ENCODE peak calls at places on chromosome 11, in eight cellular contexts. X is Peyer's patch, H is stomach, K is K562, F is suprapubic skin, E is H1, Q is testis, Z is H54. U is an unnamed sample.

GRCh38 chr11:33987975-33988580 is 63.5 kb upstream of the CAPRIN1 start:
- DNase-seq in F (peak), H (peak), Q (peak), K (peak), Z (peak), X (peak), E (peak), U (peak)

GRCh38 chr11:112310414-112310813 is 49.8 kb upstream of the PLET1 start:
- DNase-seq in H (no peak), Q (no peak), E (no peak), X (no peak), K (no peak), Z (no peak), F (no peak), U (no peak)

GRCh38 chr11:111733655-111734088 is 32.5 kb downstream of the PPP2R1B start:
- DNase-seq in Z (no peak), E (no peak), F (peak), K (no peak), X (no peak), Q (no peak), H (no peak), U (no peak)

GRCh38 chr11:33582636-33583325 is 117.8 kb downstream of the C11orf91 start:
- DNase-seq in Z (no peak), E (no peak), F (no peak), X (no peak), Q (no peak), K (no peak), H (no peak), U (no peak)

GRCh38 chr11:76664578-76665061 is 5.9 kb downstream of the LRRC32 start:
- DNase-seq in F (peak), H (no peak), X (peak), K (peak), Q (no peak), E (no peak), Z (no peak), U (peak)

GRCh38 chr11:68763926-68764657 is 12.8 kb upstream of the TESMIN start:
- DNase-seq in K (no peak), H (no peak), Z (no peak), X (no peak), Q (no peak), F (no peak), E (no peak), U (no peak)

GRCh38 chr11:74020537-74020936 is 11.7 kb upstream of the UCP3 start:
- DNase-seq in E (no peak), K (no peak), F (no peak), H (no peak), Q (no peak), X (no peak), Z (no peak), U (no peak)

GRCh38 chr11:15893080-15893492 is 463.3 kb downstream of the SOX6 start:
- DNase-seq in F (no peak), H (no peak), Z (no peak), Q (no peak), E (no peak), K (no peak), X (no peak), U (no peak)

GRCh38 chr11:62923634-62924411 is 2.7 kb upstream of the CHRM1 start:
- DNase-seq in Z (no peak), X (peak), H (no peak), E (peak), F (no peak), Q (no peak), K (no peak), U (peak)

GRCh38 chr11:47152953-47153950 is 23.4 kb downstream of the ARFGAP2 start:
- DNase-seq in Q (peak), E (peak), X (peak), F (peak), Z (peak), K (peak), H (peak), U (peak)

GRCh38 chr11:120013325-120014250 is 124.3 kb downstream of the TRIM29 start:
- DNase-seq in K (peak), Z (peak), Q (peak), H (peak), F (no peak), E (peak), X (peak), U (peak)

GRCh38 chr11:78070606-78071005 is 6.9 kb downstream of the THRSP start:
- DNase-seq in K (no peak), E (no peak), H (no peak), Z (no peak), Q (no peak), X (no peak), F (no peak), U (no peak)

GRCh38 chr11:108569896-108570295 is 23.7 kb downstream of the EXPH5 start:
- DNase-seq in E (no peak), K (no peak), Q (no peak), Z (no peak), F (no peak), H (no peak), X (no peak), U (no peak)

GRCh38 chr11:105738972-105739574 is 129.2 kb downstream of the GRIA4 start:
- DNase-seq in Q (no peak), K (no peak), H (no peak), F (no peak), E (no peak), X (no peak), Z (no peak), U (no peak)

GRCh38 chr11:44316388-44317240 is 6.7 kb upstream of the ALX4 start:
- DNase-seq in F (no peak), Z (no peak), E (peak), X (no peak), H (no peak), K (no peak), Q (no peak), U (no peak)

GRCh38 chr11:66265531-66266377 is 2.7 kb upstream of the RAB1B start:
- DNase-seq in Z (no peak), X (no peak), Q (no peak), K (no peak), F (peak), E (no peak), H (no peak), U (no peak)

GRCh38 chr11:59857444-59858434 is 8.5 kb downstream of the TCN1 start:
- DNase-seq in Q (no peak), H (no peak), F (no peak), Z (no peak), K (peak), E (no peak), X (peak), U (no peak)

GRCh38 chr11:85941380-85941973 is 86.3 kb downstream of the CCDC83 start:
- DNase-seq in X (peak), K (peak), E (peak), Q (peak), F (no peak), H (peak), Z (peak), U (peak)

GRCh38 chr11:8003187-8003586 is 16.1 kb downstream of the EIF3F start:
- DNase-seq in F (no peak), H (no peak), X (no peak), K (no peak), Q (no peak), Z (no peak), E (no peak), U (no peak)

GRCh38 chr11:130916910-130917309 is 631 bp upstream of the SNX19 start:
- DNase-seq in E (no peak), X (no peak), K (no peak), Q (no peak), H (no peak), F (no peak), Z (no peak), U (no peak)

GRCh38 chr11:79461144-79461543 is 20.3 kb upstream of the TENM4 start:
- DNase-seq in F (no peak), Q (peak), E (no peak), X (no peak), H (no peak), K (no peak), Z (peak), U (no peak)

GRCh38 chr11:69278091-69278867 is 15.7 kb upstream of the MYEOV start:
- DNase-seq in Z (no peak), F (no peak), E (no peak), H (peak), X (peak), Q (no peak), K (no peak), U (no peak)

GRCh38 chr11:22991196-22991595 is 130.9 kb upstream of the CCDC179 start:
- DNase-seq in X (no peak), E (no peak), K (no peak), Z (no peak), F (no peak), H (no peak), Q (no peak), U (no peak)

GRCh38 chr11:3641191-3641590 is 601 bp downstream of the ART5 start:
- DNase-seq in E (no peak), X (no peak), Q (no peak), K (no peak), Z (no peak), F (no peak), H (no peak), U (no peak)

GRCh38 chr11:29538339-29539036 is 478.3 kb downstream of the KCNA4 start:
- DNase-seq in F (no peak), H (no peak), Z (no peak), E (no peak), K (no peak), X (no peak), Q (no peak), U (no peak)

GRCh38 chr11:72326151-72326842 is 82.3 kb upstream of the PHOX2A start:
- DNase-seq in H (no peak), E (no peak), X (no peak), Z (peak), F (no peak), Q (no peak), K (peak), U (no peak)

GRCh38 chr11:114135737-114136151 is 76.2 kb downstream of the ZBTB16 start:
- DNase-seq in K (peak), Z (no peak), E (no peak), X (peak), H (no peak), F (no peak), Q (no peak), U (no peak)

GRCh38 chr11:43868852-43869567 is 11.6 kb upstream of the ALKBH3 start:
- DNase-seq in F (no peak), Z (peak), K (peak), X (no peak), Q (no peak), H (no peak), E (no peak), U (peak)

GRCh38 chr11:114197799-114198500 is 98.2 kb upstream of the NNMT start:
- DNase-seq in Z (no peak), H (peak), Q (peak), E (no peak), K (no peak), F (no peak), X (no peak), U (no peak)

GRCh38 chr11:119356349-119357031 is 10.0 kb upstream of the MFRP start:
- DNase-seq in H (peak), K (peak), Z (peak), E (peak), Q (peak), X (peak), F (peak), U (peak)

GRCh38 chr11:70712471-70712870 is 314.1 kb downstream of the CTTN start:
- DNase-seq in X (peak), F (no peak), H (no peak), Q (no peak), E (no peak), K (peak), Z (no peak), U (no peak)

GRCh38 chr11:70710192-70710965 is 312.1 kb downstream of the CTTN start:
- DNase-seq in K (no peak), Z (no peak), Q (no peak), H (no peak), X (no peak), E (no peak), F (no peak), U (no peak)

GRCh38 chr11:70711911-70712185 is 313.5 kb downstream of the CTTN start:
- DNase-seq in Z (no peak), Q (no peak), H (no peak), F (no peak), E (no peak), K (no peak), X (no peak), U (no peak)

GRCh38 chr11:70709596-70709995 is 311.3 kb downstream of the CTTN start:
- DNase-seq in X (no peak), Z (no peak), F (no peak), E (no peak), K (no peak), H (no peak), Q (no peak), U (no peak)

DNA sequence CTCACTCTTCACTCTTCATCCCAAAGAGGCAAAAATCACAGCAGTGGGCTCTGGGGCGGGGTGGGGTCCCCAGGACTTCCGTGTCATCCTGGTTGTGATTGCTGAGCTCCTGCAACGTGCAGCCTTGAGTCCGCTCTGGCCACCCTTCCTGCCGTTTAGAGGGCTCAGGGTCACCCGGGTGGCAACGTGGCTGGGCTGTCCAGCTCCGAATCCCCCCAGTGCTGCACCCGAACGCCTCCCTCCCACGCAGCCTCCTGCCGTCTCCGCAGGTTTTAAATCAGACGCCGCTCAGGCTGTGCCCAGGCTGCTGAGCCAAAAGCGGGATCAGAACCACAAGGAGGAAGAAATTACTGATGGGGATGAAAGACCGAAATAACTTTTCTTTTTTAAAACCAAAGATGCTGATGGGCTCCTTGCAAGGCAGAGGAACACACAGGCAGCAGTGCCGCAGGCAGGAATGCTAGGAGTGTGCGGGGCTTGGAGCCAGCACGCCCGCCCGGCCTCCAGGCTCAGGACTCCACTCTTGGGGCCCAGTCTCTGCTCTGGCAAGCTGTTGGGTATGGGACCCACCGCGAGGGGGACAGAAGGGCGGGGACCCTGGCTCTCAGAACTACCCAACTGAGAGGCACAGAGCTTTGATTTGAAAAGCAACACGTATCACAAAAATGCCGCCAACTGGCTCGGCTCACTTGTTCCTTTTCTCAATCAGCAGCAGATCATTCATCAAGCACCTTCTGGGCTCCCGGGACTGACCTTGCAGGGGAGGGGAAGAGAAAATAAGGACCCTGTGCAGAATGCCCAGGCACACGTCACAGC is 313.0 kb downstream of the CTTN start:
- DNase-seq in E (no peak), Z (no peak), K (no peak), F (no peak), X (no peak), H (no peak), Q (no peak), U (no peak)
- TF ChIP-seq POLR2A in E (no peak), Z (no peak), K (no peak), F (no peak), X (no peak), H (no peak), Q (no peak), U (no peak)

GRCh38 chr11:18397921-18398320 is 3.6 kb downstream of the LDHA start:
- DNase-seq in K (no peak), F (no peak), H (no peak), Z (no peak), Q (no peak), X (no peak), E (no peak), U (no peak)

GRCh38 chr11:18393581-18394299 is 623 bp upstream of the LDHA start:
- DNase-seq in Z (no peak), Q (peak), X (no peak), E (no peak), K (peak), H (no peak), F (no peak), U (no peak)

GRCh38 chr11:18394300-18394927 is at the start of gene LDHA:
- DNase-seq in K (peak), Q (peak), H (peak), Z (peak), X (peak), F (peak), E (peak), U (peak)

GRCh38 chr11:18394928-18395734 is 768 bp downstream of the LDHA start:
- DNase-seq in K (no peak), Z (no peak), X (peak), H (peak), E (peak), Q (peak), F (peak), U (no peak)

DNA sequence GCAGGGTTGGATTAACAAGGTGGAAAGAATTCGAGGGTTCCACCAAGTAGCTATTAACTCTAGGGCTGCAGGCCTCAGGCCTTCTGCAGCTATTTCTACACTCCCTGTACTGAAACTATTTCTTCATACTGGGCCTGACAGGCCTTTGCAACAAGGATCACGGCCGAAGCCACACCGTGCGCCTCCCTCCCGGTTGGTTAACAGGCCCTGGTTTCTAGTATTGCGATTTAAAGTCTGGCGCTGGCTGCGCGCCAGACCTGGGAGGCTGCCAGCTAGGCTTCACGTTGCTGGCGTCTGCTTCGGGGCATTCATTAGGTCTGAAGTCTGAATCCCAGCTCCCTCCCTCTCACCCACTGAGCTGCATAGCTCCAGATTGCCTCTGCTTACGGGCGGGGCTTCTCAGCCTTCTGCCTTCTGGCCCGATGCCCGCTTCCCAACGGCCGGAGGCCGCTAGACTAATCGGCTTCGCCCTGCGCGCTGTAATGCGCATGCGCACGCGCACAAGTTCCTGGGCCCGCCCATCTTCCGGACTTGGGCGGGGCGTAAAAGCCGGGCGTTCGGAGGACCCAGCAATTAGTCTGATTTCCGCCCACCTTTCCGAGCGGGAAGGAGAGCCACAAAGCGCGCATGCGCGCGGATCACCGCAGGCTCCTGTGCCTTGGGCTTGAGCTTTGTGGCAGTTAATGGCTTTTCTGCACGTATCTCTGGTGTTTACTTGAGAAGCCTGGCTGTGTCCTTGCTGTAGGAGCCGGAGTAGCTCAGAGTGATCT is 1.6 kb downstream of the LDHA start:
- DNase-seq in X (peak), Z (peak), E (peak), H (peak), F (peak), K (peak), Q (peak), U (peak)
- TF ChIP-seq POLR2A in X (peak), Z (peak), E (peak), H (no peak), F (peak), K (peak), Q (peak), U (peak)

DNA sequence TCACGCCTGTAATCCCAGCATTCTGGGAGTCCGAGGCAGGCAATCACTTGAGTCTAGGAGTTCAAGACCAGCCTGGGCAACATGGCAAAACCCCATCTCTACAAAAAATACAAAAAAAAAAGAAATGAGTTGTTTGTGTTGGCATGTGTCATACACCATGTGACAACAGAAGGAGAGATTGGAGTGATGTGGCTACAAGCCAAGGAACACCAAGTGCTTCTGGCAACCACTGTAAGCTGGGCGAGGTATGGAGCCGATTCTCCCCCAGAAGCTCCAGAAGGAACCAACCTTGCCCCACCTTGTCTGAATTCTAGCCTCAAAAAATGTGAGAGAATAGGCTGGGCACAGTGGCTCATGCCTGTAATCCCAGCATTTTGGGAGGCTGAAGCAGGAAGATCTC is 39.1 kb upstream of the SLC35C1 start:
- DNase-seq in H (peak), Q (no peak), Z (no peak), F (no peak), K (no peak), X (no peak), E (no peak), U (no peak)
- TF ChIP-seq POLR2A in H (no peak), Q (no peak), Z (no peak), F (no peak), K (no peak), X (no peak), E (no peak), U (no peak)

GRCh38 chr11:19713221-19714092 is 820 bp downstream of the NAV2 start:
- DNase-seq in E (peak), Z (no peak), F (peak), H (no peak), X (no peak), Q (no peak), K (no peak), U (no peak)

GRCh38 chr11:19714387-19715363 is 2.0 kb downstream of the NAV2 start:
- DNase-seq in H (no peak), Z (peak), Q (no peak), K (peak), E (peak), X (no peak), F (peak), U (no peak)

GRCh38 chr11:19714093-19714386 is 1.4 kb downstream of the NAV2 start:
- DNase-seq in K (no peak), X (no peak), E (peak), Q (no peak), H (no peak), F (no peak), Z (no peak), U (no peak)

GRCh38 chr11:19711911-19712280 is 741 bp upstream of the NAV2 start:
- DNase-seq in H (no peak), Z (no peak), F (peak), Q (no peak), K (peak), X (no peak), E (no peak), U (no peak)

DNA sequence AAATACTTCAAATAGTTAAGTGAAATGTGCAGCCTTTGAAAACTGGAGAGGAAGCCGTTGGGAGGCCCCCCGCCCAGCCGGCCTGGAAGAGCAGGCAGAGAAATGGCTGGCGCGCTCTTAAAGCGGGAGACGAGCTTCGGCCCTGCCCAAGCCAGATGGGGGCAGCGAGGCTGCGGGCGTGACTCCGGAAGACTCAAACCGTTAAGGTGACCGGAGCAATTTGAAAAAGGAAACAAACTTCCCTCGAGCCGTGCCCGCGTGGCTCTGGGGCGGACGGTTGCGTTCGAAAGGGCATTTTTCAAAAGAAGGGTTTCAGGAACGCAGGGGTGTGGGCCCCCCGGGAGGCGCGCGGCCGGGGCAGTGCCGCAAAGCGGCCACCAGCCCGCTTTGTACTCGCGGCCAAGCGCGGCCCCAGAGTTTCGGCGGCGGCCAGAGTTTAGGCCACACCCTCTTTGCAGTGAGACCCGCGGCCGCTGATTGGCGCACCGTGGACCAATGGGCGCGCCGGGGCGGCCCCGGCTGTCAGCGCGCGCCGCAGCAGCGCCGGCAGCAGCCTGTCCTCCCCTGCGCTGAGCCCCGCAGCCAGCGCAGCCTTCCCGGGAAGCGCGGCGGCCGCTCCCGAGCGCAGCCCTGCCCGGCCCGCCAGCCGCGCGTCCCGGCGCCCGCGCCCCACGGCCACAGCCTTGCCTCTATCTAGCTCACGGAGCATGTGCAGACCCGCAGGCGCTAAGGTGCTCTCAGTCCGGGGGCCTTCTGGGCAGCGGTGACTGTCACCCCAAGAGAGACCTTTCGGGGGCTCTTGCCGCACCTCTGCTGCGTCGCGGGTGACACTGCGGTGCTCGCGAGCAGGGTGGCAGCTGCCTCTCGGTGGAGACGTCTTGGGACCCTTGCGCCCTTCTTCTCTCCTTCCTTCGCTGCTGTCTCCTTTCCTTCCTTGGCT is at the start of gene NAV2:
- DNase-seq in X (peak), E (peak), H (peak), K (peak), Z (peak), F (peak), Q (peak), U (peak)
- TF ChIP-seq POLR2A in X (peak), E (peak), H (no peak), K (peak), Z (peak), F (peak), Q (peak), U (no peak)

U was measured in GM12891.